ENCODE peak calls at places on chromosomes 16 and 17, in nine cellular contexts. One of them, this sample, is unnamed.

GRCh38 chr17:74831442-74832146 is 28.1 kb downstream of the GRIN2C start:
- DNase-seq in CD8-positive, alpha-beta memory T cell: no peak
- DNase-seq in HFFc6: no peak
- DNase-seq in CD4-positive, alpha-beta T cell: no peak
- DNase-seq in activated CD4-positive, alpha-beta T cell treated with anti-CD3 and anti-CD28 coated beads for 24 hours: no peak
- DNase-seq in astrocyte of the hippocampus: no peak
- DNase-seq in EH: no peak
- DNase-seq in body of pancreas: no peak
- DNase-seq in AG08395: no peak
- DNase-seq in this sample: no peak

GRCh38 chr16:12247811-12248210 is 271.3 kb downstream of the SNX29 start:
- DNase-seq in CD8-positive, alpha-beta memory T cell: no peak
- DNase-seq in HFFc6: no peak
- DNase-seq in CD4-positive, alpha-beta T cell: no peak
- DNase-seq in activated CD4-positive, alpha-beta T cell treated with anti-CD3 and anti-CD28 coated beads for 24 hours: no peak
- DNase-seq in astrocyte of the hippocampus: no peak
- DNase-seq in EH: no peak
- DNase-seq in body of pancreas: no peak
- DNase-seq in AG08395: no peak
- DNase-seq in this sample: no peak

GRCh38 chr17:28896491-28896883 is 1.0 kb downstream of the FLOT2 start:
- DNase-seq in CD8-positive, alpha-beta memory T cell: no peak
- DNase-seq in HFFc6: no peak
- DNase-seq in CD4-positive, alpha-beta T cell: no peak
- DNase-seq in activated CD4-positive, alpha-beta T cell treated with anti-CD3 and anti-CD28 coated beads for 24 hours: no peak
- DNase-seq in astrocyte of the hippocampus: no peak
- DNase-seq in EH: peak
- DNase-seq in body of pancreas: no peak
- DNase-seq in AG08395: no peak
- DNase-seq in this sample: no peak

GRCh38 chr17:75146597-75146996 is 7.7 kb downstream of the JPT1 start:
- DNase-seq in CD8-positive, alpha-beta memory T cell: no peak
- DNase-seq in HFFc6: peak
- DNase-seq in CD4-positive, alpha-beta T cell: no peak
- DNase-seq in activated CD4-positive, alpha-beta T cell treated with anti-CD3 and anti-CD28 coated beads for 24 hours: no peak
- DNase-seq in astrocyte of the hippocampus: no peak
- DNase-seq in EH: peak
- DNase-seq in body of pancreas: no peak
- DNase-seq in AG08395: no peak
- DNase-seq in this sample: no peak

GRCh38 chr16:77763994-77764393 is 24.4 kb upstream of the VAT1L start:
- DNase-seq in CD8-positive, alpha-beta memory T cell: no peak
- DNase-seq in HFFc6: no peak
- DNase-seq in CD4-positive, alpha-beta T cell: no peak
- DNase-seq in activated CD4-positive, alpha-beta T cell treated with anti-CD3 and anti-CD28 coated beads for 24 hours: no peak
- DNase-seq in astrocyte of the hippocampus: peak
- DNase-seq in EH: no peak
- DNase-seq in body of pancreas: no peak
- DNase-seq in AG08395: no peak
- DNase-seq in this sample: no peak

GRCh38 chr16:21684199-21684598 is 20.4 kb downstream of the OTOA start:
- DNase-seq in CD8-positive, alpha-beta memory T cell: no peak
- DNase-seq in HFFc6: no peak
- DNase-seq in CD4-positive, alpha-beta T cell: peak
- DNase-seq in activated CD4-positive, alpha-beta T cell treated with anti-CD3 and anti-CD28 coated beads for 24 hours: peak
- DNase-seq in astrocyte of the hippocampus: no peak
- DNase-seq in EH: no peak
- DNase-seq in body of pancreas: peak
- DNase-seq in AG08395: no peak
- DNase-seq in this sample: no peak

GRCh38 chr16:28202147-28202746 is 9.5 kb downstream of the XPO6 start:
- DNase-seq in CD8-positive, alpha-beta memory T cell: no peak
- DNase-seq in HFFc6: no peak
- DNase-seq in CD4-positive, alpha-beta T cell: no peak
- DNase-seq in activated CD4-positive, alpha-beta T cell treated with anti-CD3 and anti-CD28 coated beads for 24 hours: no peak
- DNase-seq in astrocyte of the hippocampus: no peak
- DNase-seq in EH: no peak
- DNase-seq in body of pancreas: no peak
- DNase-seq in AG08395: no peak
- DNase-seq in this sample: no peak

GRCh38 chr16:68382296-68382718 is 66.0 kb downstream of the SMPD3 start:
- DNase-seq in CD8-positive, alpha-beta memory T cell: no peak
- DNase-seq in HFFc6: no peak
- DNase-seq in CD4-positive, alpha-beta T cell: no peak
- DNase-seq in activated CD4-positive, alpha-beta T cell treated with anti-CD3 and anti-CD28 coated beads for 24 hours: no peak
- DNase-seq in astrocyte of the hippocampus: no peak
- DNase-seq in EH: no peak
- DNase-seq in body of pancreas: no peak
- DNase-seq in AG08395: no peak
- DNase-seq in this sample: no peak

GRCh38 chr17:21374455-21375161 is 1.5 kb upstream of the KCNJ12 start:
- DNase-seq in CD8-positive, alpha-beta memory T cell: no peak
- DNase-seq in HFFc6: no peak
- DNase-seq in CD4-positive, alpha-beta T cell: no peak
- DNase-seq in activated CD4-positive, alpha-beta T cell treated with anti-CD3 and anti-CD28 coated beads for 24 hours: no peak
- DNase-seq in astrocyte of the hippocampus: no peak
- DNase-seq in EH: no peak
- DNase-seq in body of pancreas: no peak
- DNase-seq in AG08395: no peak
- DNase-seq in this sample: no peak

GRCh38 chr16:53822936-53823529 is 119.1 kb downstream of the FTO start:
- DNase-seq in CD8-positive, alpha-beta memory T cell: peak
- DNase-seq in HFFc6: peak
- DNase-seq in CD4-positive, alpha-beta T cell: no peak
- DNase-seq in activated CD4-positive, alpha-beta T cell treated with anti-CD3 and anti-CD28 coated beads for 24 hours: no peak
- DNase-seq in astrocyte of the hippocampus: no peak
- DNase-seq in EH: peak
- DNase-seq in body of pancreas: no peak
- DNase-seq in AG08395: no peak
- DNase-seq in this sample: no peak

GRCh38 chr17:49926886-49927285 is 42.1 kb upstream of the DLX4 start:
- DNase-seq in CD8-positive, alpha-beta memory T cell: no peak
- DNase-seq in HFFc6: no peak
- DNase-seq in CD4-positive, alpha-beta T cell: no peak
- DNase-seq in activated CD4-positive, alpha-beta T cell treated with anti-CD3 and anti-CD28 coated beads for 24 hours: no peak
- DNase-seq in astrocyte of the hippocampus: no peak
- DNase-seq in EH: no peak
- DNase-seq in body of pancreas: peak
- DNase-seq in AG08395: peak
- DNase-seq in this sample: no peak

GRCh38 chr16:89921131-89921698 is 1.9 kb upstream of the TUBB3 start:
- DNase-seq in CD8-positive, alpha-beta memory T cell: no peak
- DNase-seq in HFFc6: no peak
- DNase-seq in CD4-positive, alpha-beta T cell: no peak
- DNase-seq in activated CD4-positive, alpha-beta T cell treated with anti-CD3 and anti-CD28 coated beads for 24 hours: no peak
- DNase-seq in astrocyte of the hippocampus: no peak
- DNase-seq in EH: no peak
- DNase-seq in body of pancreas: no peak
- DNase-seq in AG08395: no peak
- DNase-seq in this sample: no peak

GRCh38 chr17:49234509-49235080 is 4.0 kb upstream of the PHOSPHO1 start:
- DNase-seq in CD8-positive, alpha-beta memory T cell: no peak
- DNase-seq in HFFc6: no peak
- DNase-seq in CD4-positive, alpha-beta T cell: no peak
- DNase-seq in activated CD4-positive, alpha-beta T cell treated with anti-CD3 and anti-CD28 coated beads for 24 hours: no peak
- DNase-seq in astrocyte of the hippocampus: no peak
- DNase-seq in EH: no peak
- DNase-seq in body of pancreas: no peak
- DNase-seq in AG08395: no peak
- DNase-seq in this sample: no peak

GRCh38 chr16:427295-427694 is 1.8 kb downstream of the RAB11FIP3 start:
- DNase-seq in CD8-positive, alpha-beta memory T cell: no peak
- DNase-seq in HFFc6: no peak
- DNase-seq in CD4-positive, alpha-beta T cell: no peak
- DNase-seq in activated CD4-positive, alpha-beta T cell treated with anti-CD3 and anti-CD28 coated beads for 24 hours: no peak
- DNase-seq in astrocyte of the hippocampus: no peak
- DNase-seq in EH: no peak
- DNase-seq in body of pancreas: no peak
- DNase-seq in AG08395: no peak
- DNase-seq in this sample: no peak

GRCh38 chr17:6639651-6640535 is 618 bp downstream of the KIAA0753 start:
- DNase-seq in CD8-positive, alpha-beta memory T cell: no peak
- DNase-seq in HFFc6: peak
- DNase-seq in CD4-positive, alpha-beta T cell: no peak
- DNase-seq in activated CD4-positive, alpha-beta T cell treated with anti-CD3 and anti-CD28 coated beads for 24 hours: no peak
- DNase-seq in astrocyte of the hippocampus: peak
- DNase-seq in EH: peak
- DNase-seq in body of pancreas: no peak
- DNase-seq in AG08395: peak
- DNase-seq in this sample: no peak